ENCODE peak calls at places on chromosomes 12 and 14, in eight cellular contexts. One of them, this sample, is unnamed.

GRCh38 chr12:53068811-53069585 is 10.2 kb downstream of the SPRYD3 start:
- DNase-seq in RWPE2: no peak
- DNase-seq in left ventricle myocardium inferior: no peak
- DNase-seq in IMR-90: no peak
- DNase-seq in bronchial epithelial cell: no peak
- DNase-seq in CD8-positive, alpha-beta T cell: no peak
- DNase-seq in testis: no peak
- DNase-seq in cardiac fibroblast: peak; percentile 44
- DNase-seq in this sample: no peak

GRCh38 chr14:23398348-23398747 is 9.7 kb downstream of the MYH6 start:
- DNase-seq in IMR-90: no peak
- DNase-seq in RWPE2: no peak
- DNase-seq in cardiac fibroblast: no peak
- DNase-seq in left ventricle myocardium inferior: no peak
- DNase-seq in testis: no peak
- DNase-seq in bronchial epithelial cell: no peak
- DNase-seq in CD8-positive, alpha-beta T cell: no peak
- DNase-seq in this sample: no peak

GRCh38 chr12:9867531-9867930 is 1.6 kb downstream of the CLEC2B start:
- DNase-seq in bronchial epithelial cell: no peak
- DNase-seq in left ventricle myocardium inferior: no peak
- DNase-seq in cardiac fibroblast: peak; percentile 14
- DNase-seq in CD8-positive, alpha-beta T cell: no peak
- DNase-seq in testis: no peak
- DNase-seq in IMR-90: no peak
- DNase-seq in RWPE2: no peak
- DNase-seq in this sample: no peak

GRCh38 chr12:111156304-111156703 is 212.6 kb downstream of the PHETA1 start:
- DNase-seq in cardiac fibroblast: no peak
- DNase-seq in IMR-90: no peak
- DNase-seq in CD8-positive, alpha-beta T cell: no peak
- DNase-seq in left ventricle myocardium inferior: no peak
- DNase-seq in testis: no peak
- DNase-seq in bronchial epithelial cell: peak; percentile 51
- DNase-seq in RWPE2: no peak
- DNase-seq in this sample: no peak

GRCh38 chr14:68979722-68980552 is 835 bp upstream of the ACTN1 start:
- DNase-seq in IMR-90: peak; percentile 63
- DNase-seq in cardiac fibroblast: peak; percentile 57
- DNase-seq in CD8-positive, alpha-beta T cell: no peak
- DNase-seq in bronchial epithelial cell: peak; percentile 58
- DNase-seq in left ventricle myocardium inferior: peak; percentile 50
- DNase-seq in testis: no peak
- DNase-seq in RWPE2: peak; percentile 85
- DNase-seq in this sample: no peak

GRCh38 chr12:76859621-76860020 is 19.2 kb downstream of the CSRP2 start:
- DNase-seq in IMR-90: no peak
- DNase-seq in left ventricle myocardium inferior: no peak
- DNase-seq in CD8-positive, alpha-beta T cell: no peak
- DNase-seq in RWPE2: no peak
- DNase-seq in cardiac fibroblast: no peak
- DNase-seq in bronchial epithelial cell: no peak
- DNase-seq in testis: no peak
- DNase-seq in this sample: no peak

GRCh38 chr12:51855586-51856428 is 7.3 kb upstream of the FIGNL2 start:
- DNase-seq in IMR-90: peak; percentile 21
- DNase-seq in cardiac fibroblast: no peak
- DNase-seq in CD8-positive, alpha-beta T cell: no peak
- DNase-seq in bronchial epithelial cell: no peak
- DNase-seq in testis: peak; percentile 48
- DNase-seq in RWPE2: no peak
- DNase-seq in left ventricle myocardium inferior: peak; percentile 54
- DNase-seq in this sample: no peak

GRCh38 chr14:68677476-68677875 is 115.4 kb downstream of the ZFP36L1 start:
- DNase-seq in testis: no peak
- DNase-seq in cardiac fibroblast: no peak
- DNase-seq in left ventricle myocardium inferior: no peak
- DNase-seq in CD8-positive, alpha-beta T cell: no peak
- DNase-seq in RWPE2: no peak
- DNase-seq in IMR-90: no peak
- DNase-seq in bronchial epithelial cell: peak; percentile 74
- DNase-seq in this sample: no peak

GRCh38 chr12:54701940-54702592 is 53.9 kb upstream of the DCD start:
- DNase-seq in CD8-positive, alpha-beta T cell: no peak
- DNase-seq in testis: no peak
- DNase-seq in cardiac fibroblast: peak; percentile 68
- DNase-seq in IMR-90: peak; percentile 41
- DNase-seq in RWPE2: no peak
- DNase-seq in left ventricle myocardium inferior: no peak
- DNase-seq in bronchial epithelial cell: peak; percentile 39
- DNase-seq in this sample: peak; percentile 10

GRCh38 chr12:64452559-64453329 is 824 bp downstream of the TBK1 start:
- DNase-seq in testis: no peak
- DNase-seq in bronchial epithelial cell: peak; percentile 98
- DNase-seq in left ventricle myocardium inferior: no peak
- DNase-seq in IMR-90: peak; percentile 90
- DNase-seq in cardiac fibroblast: peak; percentile 94
- DNase-seq in CD8-positive, alpha-beta T cell: no peak
- DNase-seq in RWPE2: no peak
- DNase-seq in this sample: peak; percentile 74

GRCh38 chr12:107822356-107822755 is 47.9 kb downstream of the ASCL4 start:
- DNase-seq in bronchial epithelial cell: no peak
- DNase-seq in RWPE2: no peak
- DNase-seq in CD8-positive, alpha-beta T cell: no peak
- DNase-seq in left ventricle myocardium inferior: no peak
- DNase-seq in IMR-90: no peak
- DNase-seq in testis: peak; percentile 36
- DNase-seq in cardiac fibroblast: no peak
- DNase-seq in this sample: no peak

GRCh38 chr12:2536724-2537123 is 258.0 kb upstream of the FKBP4 start:
- DNase-seq in bronchial epithelial cell: no peak
- DNase-seq in CD8-positive, alpha-beta T cell: no peak
- DNase-seq in IMR-90: no peak
- DNase-seq in cardiac fibroblast: no peak
- DNase-seq in testis: no peak
- DNase-seq in RWPE2: no peak
- DNase-seq in left ventricle myocardium inferior: no peak
- DNase-seq in this sample: no peak

GRCh38 chr12:30437044-30437443 is 258.6 kb downstream of the IPO8 start:
- DNase-seq in left ventricle myocardium inferior: no peak
- DNase-seq in cardiac fibroblast: peak; percentile 59
- DNase-seq in CD8-positive, alpha-beta T cell: no peak
- DNase-seq in testis: no peak
- DNase-seq in bronchial epithelial cell: no peak
- DNase-seq in RWPE2: no peak
- DNase-seq in IMR-90: no peak
- DNase-seq in this sample: no peak

GRCh38 chr12:1993871-1994371 is 10.3 kb downstream of the DCP1B start:
- DNase-seq in CD8-positive, alpha-beta T cell: no peak
- DNase-seq in IMR-90: peak; percentile 95
- DNase-seq in bronchial epithelial cell: peak; percentile 66
- DNase-seq in RWPE2: no peak
- DNase-seq in testis: no peak
- DNase-seq in cardiac fibroblast: peak; percentile 59
- DNase-seq in left ventricle myocardium inferior: no peak
- DNase-seq in this sample: peak; percentile 78

GRCh38 chr14:22483863-22484593 is 105.0 kb downstream of the DAD1 start:
- DNase-seq in left ventricle myocardium inferior: no peak
- DNase-seq in IMR-90: no peak
- DNase-seq in RWPE2: no peak
- DNase-seq in cardiac fibroblast: no peak
- DNase-seq in CD8-positive, alpha-beta T cell: no peak
- DNase-seq in bronchial epithelial cell: no peak
- DNase-seq in testis: no peak
- DNase-seq in this sample: no peak

GRCh38 chr12:107352347-107353081 is 259.2 kb upstream of the CRY1 start:
- DNase-seq in RWPE2: no peak
- DNase-seq in IMR-90: no peak
- DNase-seq in cardiac fibroblast: no peak
- DNase-seq in testis: no peak
- DNase-seq in left ventricle myocardium inferior: no peak
- DNase-seq in bronchial epithelial cell: no peak
- DNase-seq in CD8-positive, alpha-beta T cell: no peak
- DNase-seq in this sample: no peak

GRCh38 chr14:50260511-50260910 is 29.1 kb upstream of the SOS2 start:
- DNase-seq in left ventricle myocardium inferior: no peak
- DNase-seq in IMR-90: peak; percentile 52
- DNase-seq in RWPE2: no peak
- DNase-seq in bronchial epithelial cell: peak; percentile 28
- DNase-seq in CD8-positive, alpha-beta T cell: no peak
- DNase-seq in testis: peak; percentile 23
- DNase-seq in cardiac fibroblast: peak; percentile 63
- DNase-seq in this sample: peak; percentile 3

GRCh38 chr12:3157581-3158328 is 80.6 kb downstream of the TSPAN9 start:
- DNase-seq in CD8-positive, alpha-beta T cell: no peak
- DNase-seq in bronchial epithelial cell: no peak
- DNase-seq in RWPE2: no peak
- DNase-seq in IMR-90: no peak
- DNase-seq in cardiac fibroblast: no peak
- DNase-seq in testis: no peak
- DNase-seq in left ventricle myocardium inferior: no peak
- DNase-seq in this sample: no peak

GRCh38 chr12:66111605-66112004 is 18.9 kb downstream of the LLPH start:
- DNase-seq in IMR-90: no peak
- DNase-seq in cardiac fibroblast: peak; percentile 36
- DNase-seq in left ventricle myocardium inferior: no peak
- DNase-seq in bronchial epithelial cell: no peak
- DNase-seq in RWPE2: no peak
- DNase-seq in CD8-positive, alpha-beta T cell: no peak
- DNase-seq in testis: no peak
- DNase-seq in this sample: peak; percentile 75

GRCh38 chr12:107488666-107489065 is 196.9 kb upstream of the PWP1 start:
- DNase-seq in CD8-positive, alpha-beta T cell: no peak
- DNase-seq in left ventricle myocardium inferior: no peak
- DNase-seq in RWPE2: no peak
- DNase-seq in cardiac fibroblast: peak; percentile 71
- DNase-seq in bronchial epithelial cell: no peak
- DNase-seq in IMR-90: peak; percentile 47
- DNase-seq in testis: no peak
- DNase-seq in this sample: peak; percentile 35

GRCh38 chr12:23014749-23015148 is 389.8 kb downstream of the ETNK1 start:
- DNase-seq in IMR-90: no peak
- DNase-seq in RWPE2: no peak
- DNase-seq in testis: no peak
- DNase-seq in left ventricle myocardium inferior: no peak
- DNase-seq in CD8-positive, alpha-beta T cell: no peak
- DNase-seq in bronchial epithelial cell: peak; percentile 29
- DNase-seq in cardiac fibroblast: peak; percentile 22
- DNase-seq in this sample: no peak

GRCh38 chr12:40444174-40444573 is 219.4 kb downstream of the LRRK2 start:
- DNase-seq in testis: no peak
- DNase-seq in IMR-90: no peak
- DNase-seq in left ventricle myocardium inferior: no peak
- DNase-seq in bronchial epithelial cell: no peak
- DNase-seq in CD8-positive, alpha-beta T cell: no peak
- DNase-seq in RWPE2: no peak
- DNase-seq in cardiac fibroblast: no peak
- DNase-seq in this sample: no peak

GRCh38 chr12:99121476-99121965 is 476.4 kb downstream of the APAF1 start:
- DNase-seq in CD8-positive, alpha-beta T cell: no peak
- DNase-seq in RWPE2: no peak
- DNase-seq in left ventricle myocardium inferior: no peak
- DNase-seq in bronchial epithelial cell: no peak
- DNase-seq in cardiac fibroblast: no peak
- DNase-seq in IMR-90: no peak
- DNase-seq in testis: no peak
- DNase-seq in this sample: no peak

GRCh38 chr14:74620497-74620921 is 8.5 kb upstream of the LTBP2 start:
- DNase-seq in RWPE2: peak; percentile 90
- DNase-seq in bronchial epithelial cell: peak; percentile 100
- DNase-seq in CD8-positive, alpha-beta T cell: peak; percentile 52
- DNase-seq in testis: no peak
- DNase-seq in IMR-90: peak; percentile 95
- DNase-seq in left ventricle myocardium inferior: no peak
- DNase-seq in cardiac fibroblast: peak; percentile 97
- DNase-seq in this sample: peak; percentile 90

GRCh38 chr12:115294443-115295133 is 610.6 kb upstream of the TBX3 start:
- DNase-seq in left ventricle myocardium inferior: no peak
- DNase-seq in bronchial epithelial cell: peak; percentile 35
- DNase-seq in testis: no peak
- DNase-seq in cardiac fibroblast: peak; percentile 9
- DNase-seq in IMR-90: peak; percentile 67
- DNase-seq in CD8-positive, alpha-beta T cell: no peak
- DNase-seq in RWPE2: no peak
- DNase-seq in this sample: no peak

GRCh38 chr12:47903927-47904646 is 707 bp downstream of the VDR start:
- DNase-seq in IMR-90: peak; percentile 82
- DNase-seq in testis: peak; percentile 26
- DNase-seq in cardiac fibroblast: peak; percentile 83
- DNase-seq in bronchial epithelial cell: peak; percentile 79
- DNase-seq in CD8-positive, alpha-beta T cell: peak; percentile 57
- DNase-seq in RWPE2: peak; percentile 83
- DNase-seq in left ventricle myocardium inferior: peak; percentile 32
- DNase-seq in this sample: peak; percentile 46

GRCh38 chr12:34393821-34394150 is 371.5 kb downstream of the ALG10 start:
- DNase-seq in bronchial epithelial cell: no peak
- DNase-seq in cardiac fibroblast: no peak
- DNase-seq in left ventricle myocardium inferior: peak; percentile 5
- DNase-seq in IMR-90: no peak
- DNase-seq in RWPE2: no peak
- DNase-seq in testis: no peak
- DNase-seq in CD8-positive, alpha-beta T cell: no peak
- DNase-seq in this sample: no peak

GRCh38 chr14:94051115-94051514 is 25.0 kb downstream of the OTUB2 start:
- DNase-seq in cardiac fibroblast: peak; percentile 56
- DNase-seq in left ventricle myocardium inferior: peak; percentile 46
- DNase-seq in RWPE2: no peak
- DNase-seq in testis: peak; percentile 84
- DNase-seq in bronchial epithelial cell: peak; percentile 31
- DNase-seq in IMR-90: peak; percentile 42
- DNase-seq in CD8-positive, alpha-beta T cell: no peak
- DNase-seq in this sample: no peak
- TF ChIP-seq CTCF in cardiac fibroblast: peak; percentile 51
- TF ChIP-seq CTCF in left ventricle myocardium inferior: peak; percentile 52
- TF ChIP-seq CTCF in RWPE2: peak; percentile 50
- TF ChIP-seq CTCF in testis: peak; percentile 44
- TF ChIP-seq CTCF in bronchial epithelial cell: peak; percentile 63
- TF ChIP-seq CTCF in IMR-90: peak; percentile 41
- TF ChIP-seq CTCF in CD8-positive, alpha-beta T cell: no peak
- TF ChIP-seq CTCF in this sample: peak; percentile 50

GRCh38 chr12:104292872-104293794 is 10.4 kb upstream of the EID3 start:
- DNase-seq in CD8-positive, alpha-beta T cell: no peak
- DNase-seq in bronchial epithelial cell: no peak
- DNase-seq in testis: no peak
- DNase-seq in RWPE2: no peak
- DNase-seq in left ventricle myocardium inferior: no peak
- DNase-seq in IMR-90: no peak
- DNase-seq in cardiac fibroblast: peak; percentile 63
- DNase-seq in this sample: no peak
- H3K4me3 ChIP-seq in CD8-positive, alpha-beta T cell: no peak overlapping the region
- H3K4me3 ChIP-seq in bronchial epithelial cell: no peak overlapping the region
- H3K4me3 ChIP-seq in testis: no peak overlapping the region
- H3K4me3 ChIP-seq in RWPE2: no peak overlapping the region
- H3K4me3 ChIP-seq in left ventricle myocardium inferior: no peak overlapping the region
- H3K4me3 ChIP-seq in IMR-90: no peak overlapping the region
- H3K4me3 ChIP-seq in cardiac fibroblast: peak overlapping the region; percentile 19
- H3K4me3 ChIP-seq in this sample: peak overlapping the region; percentile 26

GRCh38 chr12:132478845-132479244 is 11.1 kb upstream of the FBRSL1 start:
- DNase-seq in CD8-positive, alpha-beta T cell: no peak
- DNase-seq in left ventricle myocardium inferior: no peak
- DNase-seq in IMR-90: no peak
- DNase-seq in bronchial epithelial cell: no peak
- DNase-seq in RWPE2: no peak
- DNase-seq in cardiac fibroblast: no peak
- DNase-seq in testis: no peak
- DNase-seq in this sample: no peak
- TF ChIP-seq CTCF in CD8-positive, alpha-beta T cell: no peak
- TF ChIP-seq CTCF in left ventricle myocardium inferior: no peak
- TF ChIP-seq CTCF in IMR-90: peak; percentile 6
- TF ChIP-seq CTCF in bronchial epithelial cell: no peak
- TF ChIP-seq CTCF in RWPE2: no peak
- TF ChIP-seq CTCF in cardiac fibroblast: peak; percentile 28
- TF ChIP-seq CTCF in testis: no peak
- TF ChIP-seq CTCF in this sample: peak; percentile 14

GRCh38 chr14:47675239-47675488 is 241 bp downstream of the MDGA2 start:
- DNase-seq in left ventricle myocardium inferior: no peak
- DNase-seq in testis: no peak
- DNase-seq in bronchial epithelial cell: no peak
- DNase-seq in IMR-90: no peak
- DNase-seq in cardiac fibroblast: no peak
- DNase-seq in CD8-positive, alpha-beta T cell: no peak
- DNase-seq in RWPE2: no peak
- DNase-seq in this sample: no peak
- H3K4me3 ChIP-seq in left ventricle myocardium inferior: peak overlapping the region; percentile 48
- H3K4me3 ChIP-seq in testis: peak overlapping the region; percentile 58
- H3K4me3 ChIP-seq in bronchial epithelial cell: no peak overlapping the region
- H3K4me3 ChIP-seq in IMR-90: no peak overlapping the region
- H3K4me3 ChIP-seq in cardiac fibroblast: no peak overlapping the region
- H3K4me3 ChIP-seq in CD8-positive, alpha-beta T cell: no peak overlapping the region
- H3K4me3 ChIP-seq in RWPE2: no peak overlapping the region
- H3K4me3 ChIP-seq in this sample: no peak overlapping the region

This sample was measured in AG09309.